ENCODE peak calls at places on chromosomes 1 and 21, in six cellular contexts. One of them, this sample, is unnamed.

GRCh38 chr1:117014209-117014608 is 12.6 kb downstream of the CD101 start:
- DNase-seq in body of pancreas: no peak
- DNase-seq in fibroblast of lung: peak
- DNase-seq in astrocyte of the cerebellum: no peak
- DNase-seq in WTC11: no peak
- DNase-seq in CD8-positive, alpha-beta T cell: no peak
- DNase-seq in this sample: no peak

GRCh38 chr1:42319871-42320484 is 15.1 kb downstream of the FOXJ3 start:
- DNase-seq in WTC11: no peak
- DNase-seq in fibroblast of lung: no peak
- DNase-seq in CD8-positive, alpha-beta T cell: peak
- DNase-seq in astrocyte of the cerebellum: no peak
- DNase-seq in body of pancreas: no peak
- DNase-seq in this sample: no peak

GRCh38 chr1:52659356-52659755 is 26.4 kb downstream of the SHISAL2A start:
- DNase-seq in WTC11: no peak
- DNase-seq in fibroblast of lung: peak
- DNase-seq in body of pancreas: no peak
- DNase-seq in astrocyte of the cerebellum: no peak
- DNase-seq in CD8-positive, alpha-beta T cell: no peak
- DNase-seq in this sample: no peak

GRCh38 chr1:80212958-80213357 is 1206.4 kb upstream of the ADGRL4 start:
- DNase-seq in body of pancreas: no peak
- DNase-seq in CD8-positive, alpha-beta T cell: no peak
- DNase-seq in astrocyte of the cerebellum: no peak
- DNase-seq in fibroblast of lung: no peak
- DNase-seq in WTC11: no peak
- DNase-seq in this sample: no peak

GRCh38 chr1:156483397-156483796 is 17.2 kb downstream of the MEF2D start:
- DNase-seq in body of pancreas: no peak
- DNase-seq in CD8-positive, alpha-beta T cell: no peak
- DNase-seq in fibroblast of lung: no peak
- DNase-seq in WTC11: no peak
- DNase-seq in astrocyte of the cerebellum: no peak
- DNase-seq in this sample: no peak

GRCh38 chr1:21732664-21733063 is 50.3 kb downstream of the USP48 start:
- DNase-seq in body of pancreas: no peak
- DNase-seq in astrocyte of the cerebellum: no peak
- DNase-seq in CD8-positive, alpha-beta T cell: no peak
- DNase-seq in WTC11: no peak
- DNase-seq in fibroblast of lung: no peak
- DNase-seq in this sample: no peak

GRCh38 chr1:162663086-162663485 is 30.8 kb downstream of the DDR2 start:
- DNase-seq in body of pancreas: no peak
- DNase-seq in CD8-positive, alpha-beta T cell: no peak
- DNase-seq in astrocyte of the cerebellum: no peak
- DNase-seq in WTC11: no peak
- DNase-seq in fibroblast of lung: peak
- DNase-seq in this sample: no peak

GRCh38 chr1:109299087-109299983 is 7.5 kb downstream of the MYBPHL start:
- DNase-seq in fibroblast of lung: peak
- DNase-seq in WTC11: no peak
- DNase-seq in CD8-positive, alpha-beta T cell: no peak
- DNase-seq in body of pancreas: no peak
- DNase-seq in astrocyte of the cerebellum: peak
- DNase-seq in this sample: no peak

GRCh38 chr1:97791251-97791650 is 129.6 kb downstream of the DPYD start:
- DNase-seq in body of pancreas: no peak
- DNase-seq in astrocyte of the cerebellum: no peak
- DNase-seq in WTC11: no peak
- DNase-seq in fibroblast of lung: no peak
- DNase-seq in CD8-positive, alpha-beta T cell: no peak
- DNase-seq in this sample: no peak

DNA sequence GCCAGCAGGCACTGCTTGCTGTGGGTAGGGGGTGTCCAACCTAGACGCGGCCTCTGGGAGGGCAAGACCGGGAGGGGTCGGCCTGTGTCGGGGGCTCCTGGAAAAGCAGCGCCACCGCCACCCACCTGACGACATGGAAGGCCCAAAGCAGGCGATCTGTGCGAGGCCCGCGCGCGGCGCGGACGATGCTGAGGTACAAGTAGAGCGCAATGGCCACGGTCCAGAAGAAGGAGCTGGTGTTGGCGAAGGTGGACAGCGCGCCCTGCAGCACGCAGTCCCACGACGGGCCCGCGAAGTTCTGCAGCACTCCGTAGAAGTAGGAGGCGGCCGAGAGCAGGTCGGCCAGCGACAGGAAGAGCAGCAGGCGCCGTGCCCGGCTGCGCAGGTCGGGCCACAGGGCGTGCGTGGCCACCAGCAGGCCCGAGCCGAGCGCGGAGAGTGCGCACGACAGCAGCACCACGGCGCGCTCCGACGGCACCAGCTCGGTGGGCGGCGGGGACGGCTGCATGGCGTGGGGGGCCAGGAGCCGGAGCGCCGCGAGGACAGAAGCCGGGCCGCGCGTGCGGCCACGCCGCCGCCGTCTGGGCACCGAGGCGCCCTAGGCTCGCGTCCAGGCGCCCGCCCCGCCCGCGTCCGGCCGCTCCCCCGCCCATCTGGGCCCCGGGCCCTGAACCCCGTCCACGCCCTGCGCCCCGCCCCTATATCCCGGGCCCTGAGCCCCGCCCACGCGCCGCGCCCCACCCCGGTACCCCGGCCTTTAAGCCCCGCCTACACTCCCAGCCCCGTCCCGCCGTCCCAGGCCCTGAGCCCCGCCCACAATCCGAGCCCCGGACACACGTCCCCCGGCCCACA is at the start of gene GPR157:
- DNase-seq in astrocyte of the cerebellum: no peak
- DNase-seq in CD8-positive, alpha-beta T cell: peak
- DNase-seq in WTC11: peak
- DNase-seq in fibroblast of lung: peak
- DNase-seq in body of pancreas: peak
- DNase-seq in this sample: peak
- TF ChIP-seq CTCF in astrocyte of the cerebellum: no peak
- TF ChIP-seq CTCF in CD8-positive, alpha-beta T cell: no peak
- TF ChIP-seq CTCF in WTC11: no peak
- TF ChIP-seq CTCF in fibroblast of lung: no peak
- TF ChIP-seq CTCF in body of pancreas: peak
- TF ChIP-seq CTCF in this sample: no peak

GRCh38 chr21:30408782-30409494 is 13.1 kb downstream of the KRTAP13-1 start:
- DNase-seq in CD8-positive, alpha-beta T cell: no peak
- DNase-seq in fibroblast of lung: peak
- DNase-seq in WTC11: peak
- DNase-seq in astrocyte of the cerebellum: peak
- DNase-seq in body of pancreas: peak
- DNase-seq in this sample: no peak
- TF ChIP-seq CTCF in CD8-positive, alpha-beta T cell: no peak
- TF ChIP-seq CTCF in fibroblast of lung: no peak
- TF ChIP-seq CTCF in WTC11: no peak
- TF ChIP-seq CTCF in astrocyte of the cerebellum: peak
- TF ChIP-seq CTCF in body of pancreas: peak
- TF ChIP-seq CTCF in this sample: no peak

GRCh38 chr21:38716942-38717341 is 88.8 kb upstream of the ETS2 start:
- DNase-seq in fibroblast of lung: peak
- DNase-seq in body of pancreas: no peak
- DNase-seq in WTC11: no peak
- DNase-seq in astrocyte of the cerebellum: no peak
- DNase-seq in CD8-positive, alpha-beta T cell: no peak
- DNase-seq in this sample: no peak

GRCh38 chr21:38714998-38715397 is 90.7 kb upstream of the ETS2 start:
- DNase-seq in astrocyte of the cerebellum: no peak
- DNase-seq in WTC11: no peak
- DNase-seq in fibroblast of lung: peak
- DNase-seq in body of pancreas: no peak
- DNase-seq in CD8-positive, alpha-beta T cell: no peak
- DNase-seq in this sample: no peak

GRCh38 chr21:38716088-38716487 is 89.6 kb upstream of the ETS2 start:
- DNase-seq in astrocyte of the cerebellum: no peak
- DNase-seq in fibroblast of lung: no peak
- DNase-seq in CD8-positive, alpha-beta T cell: no peak
- DNase-seq in body of pancreas: no peak
- DNase-seq in WTC11: no peak
- DNase-seq in this sample: no peak

GRCh38 chr21:38712076-38712475 is 93.7 kb upstream of the ETS2 start:
- DNase-seq in astrocyte of the cerebellum: peak
- DNase-seq in CD8-positive, alpha-beta T cell: no peak
- DNase-seq in body of pancreas: no peak
- DNase-seq in fibroblast of lung: peak
- DNase-seq in WTC11: peak
- DNase-seq in this sample: no peak
- TF ChIP-seq CTCF in astrocyte of the cerebellum: peak
- TF ChIP-seq CTCF in CD8-positive, alpha-beta T cell: no peak
- TF ChIP-seq CTCF in body of pancreas: peak
- TF ChIP-seq CTCF in fibroblast of lung: peak
- TF ChIP-seq CTCF in WTC11: no peak
- TF ChIP-seq CTCF in this sample: no peak

DNA sequence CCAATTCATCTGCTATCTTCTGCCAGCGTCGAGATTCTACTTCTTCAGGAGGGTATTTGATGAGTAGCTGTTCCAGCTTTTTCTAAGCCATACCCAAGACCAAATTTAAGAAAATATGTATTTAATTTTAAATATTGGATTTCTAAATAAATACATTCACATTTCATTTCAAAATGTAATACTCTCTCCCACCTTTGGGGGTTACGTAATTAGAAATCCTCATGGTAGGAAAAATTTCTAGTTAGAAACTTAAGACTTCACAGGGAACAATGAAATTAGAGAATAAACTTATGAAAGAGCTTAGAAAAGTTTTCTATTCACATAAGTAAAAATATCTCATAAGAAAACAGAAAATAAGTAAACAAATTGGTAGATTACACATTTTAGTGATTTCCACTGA is 102.9 kb downstream of the ZZZ3 start:
- DNase-seq in astrocyte of the cerebellum: no peak
- DNase-seq in fibroblast of lung: no peak
- DNase-seq in WTC11: no peak
- DNase-seq in CD8-positive, alpha-beta T cell: no peak
- DNase-seq in body of pancreas: no peak
- DNase-seq in this sample: no peak
- TF ChIP-seq CTCF in astrocyte of the cerebellum: no peak
- TF ChIP-seq CTCF in fibroblast of lung: no peak
- TF ChIP-seq CTCF in WTC11: no peak
- TF ChIP-seq CTCF in CD8-positive, alpha-beta T cell: no peak
- TF ChIP-seq CTCF in body of pancreas: peak
- TF ChIP-seq CTCF in this sample: no peak

DNA sequence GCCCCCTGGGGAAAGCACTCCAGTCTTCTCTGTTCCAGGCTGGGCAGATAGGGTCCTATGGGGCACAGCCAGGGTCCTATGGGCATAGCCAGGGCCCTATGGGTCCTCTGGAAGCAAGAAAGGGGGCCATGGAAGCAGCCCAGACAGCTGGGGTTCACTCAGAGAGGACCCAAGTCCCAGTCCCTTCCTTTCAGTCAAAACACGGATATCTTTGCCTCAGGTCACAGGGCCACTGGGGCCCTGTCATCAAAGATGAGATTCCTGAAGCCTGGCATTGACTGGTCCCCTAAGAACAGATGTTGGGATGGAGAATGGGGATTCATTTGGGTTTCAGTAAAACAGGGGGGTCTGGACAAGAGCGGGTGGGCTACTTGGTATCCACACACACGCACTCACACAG is 8.5 kb downstream of the IGSF8 start:
- DNase-seq in astrocyte of the cerebellum: no peak
- DNase-seq in body of pancreas: no peak
- DNase-seq in fibroblast of lung: no peak
- DNase-seq in WTC11: no peak
- DNase-seq in CD8-positive, alpha-beta T cell: no peak
- DNase-seq in this sample: no peak
- TF ChIP-seq CTCF in astrocyte of the cerebellum: no peak
- TF ChIP-seq CTCF in body of pancreas: no peak
- TF ChIP-seq CTCF in fibroblast of lung: no peak
- TF ChIP-seq CTCF in WTC11: no peak
- TF ChIP-seq CTCF in CD8-positive, alpha-beta T cell: no peak
- TF ChIP-seq CTCF in this sample: no peak

DNA sequence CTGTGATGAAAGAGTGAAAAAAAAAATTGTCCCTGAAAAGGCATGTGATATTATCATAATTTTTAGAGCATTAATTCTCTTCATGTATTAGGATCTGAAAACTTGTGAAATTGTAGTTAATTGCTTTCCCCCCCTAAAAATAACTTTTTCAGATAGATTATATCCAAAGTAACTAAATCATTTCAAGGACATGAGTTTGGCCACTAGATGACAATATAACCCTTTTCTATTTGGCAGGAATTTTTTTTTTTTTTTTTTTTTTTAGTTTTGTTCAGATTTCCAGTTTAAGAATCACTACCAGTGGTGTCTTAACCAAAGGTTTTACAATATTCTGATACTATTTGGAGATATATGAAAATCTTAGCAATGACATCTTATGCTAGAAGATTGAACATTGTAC is 370.8 kb downstream of the AMY1C start:
- DNase-seq in WTC11: no peak
- DNase-seq in body of pancreas: no peak
- DNase-seq in fibroblast of lung: no peak
- DNase-seq in astrocyte of the cerebellum: no peak
- DNase-seq in CD8-positive, alpha-beta T cell: no peak
- DNase-seq in this sample: no peak
- TF ChIP-seq CTCF in WTC11: no peak
- TF ChIP-seq CTCF in body of pancreas: no peak
- TF ChIP-seq CTCF in fibroblast of lung: no peak
- TF ChIP-seq CTCF in astrocyte of the cerebellum: no peak
- TF ChIP-seq CTCF in CD8-positive, alpha-beta T cell: no peak
- TF ChIP-seq CTCF in this sample: no peak

GRCh38 chr1:54507471-54507870 is 40.6 kb upstream of the ACOT11 start:
- DNase-seq in WTC11: no peak
- DNase-seq in fibroblast of lung: no peak
- DNase-seq in body of pancreas: no peak
- DNase-seq in CD8-positive, alpha-beta T cell: no peak
- DNase-seq in astrocyte of the cerebellum: no peak
- DNase-seq in this sample: no peak
- TF ChIP-seq CTCF in WTC11: no peak
- TF ChIP-seq CTCF in fibroblast of lung: no peak
- TF ChIP-seq CTCF in body of pancreas: no peak
- TF ChIP-seq CTCF in CD8-positive, alpha-beta T cell: no peak
- TF ChIP-seq CTCF in astrocyte of the cerebellum: no peak
- TF ChIP-seq CTCF in this sample: no peak

This sample was measured in CD14-positive monocyte.